ENCODE peak calls at places on chromosomes 11 and 22, in ten cellular contexts. D, R, I, U, P, W, H, C, O and A are unnamed samples.

GRCh38 chr11:74849525-74850391 is 99.1 kb downstream of the XRRA1 start:
- DNase-seq in D (peak; percentile 71), R (peak; percentile 50), O (no peak), C (no peak), I (no peak), W (no peak), U (no peak), P (no peak), H (no peak), A (no peak)

GRCh38 chr11:117918366-117919255 is 10.6 kb downstream of the TMPRSS13 start:
- DNase-seq in U (no peak), R (no peak), O (no peak), H (no peak), C (peak; percentile 15), P (no peak), W (no peak), I (no peak), D (no peak), A (no peak)

GRCh38 chr11:123166095-123166559 is 28.9 kb downstream of the CLMP start:
- DNase-seq in W (peak; percentile 32), U (no peak), R (peak; percentile 87), D (peak; percentile 92), P (peak; percentile 53), C (peak; percentile 89), I (peak; percentile 71), H (no peak), O (no peak), A (no peak)

GRCh38 chr11:110777765-110778164 is 65.5 kb upstream of the ARHGAP20 start:
- DNase-seq in H (no peak), D (no peak), W (no peak), R (peak; percentile 57), O (no peak), P (peak; percentile 38), I (peak; percentile 48), C (peak; percentile 18), U (no peak), A (no peak)

GRCh38 chr11:17314232-17314547 is 37.4 kb upstream of the NCR3LG1 start:
- DNase-seq in I (no peak), H (no peak), W (no peak), U (no peak), O (no peak), P (no peak), D (no peak), C (no peak), R (peak; percentile 88), A (no peak)

GRCh38 chr22:26753125-26753862 is 95.9 kb downstream of the MIAT start:
- DNase-seq in U (no peak), R (no peak), W (no peak), O (no peak), P (no peak), D (peak; percentile 63), H (no peak), C (no peak), I (no peak), A (no peak)

GRCh38 chr11:78821371-78822306 is 247.0 kb upstream of the NARS2 start:
- DNase-seq in H (no peak), C (no peak), I (no peak), D (no peak), O (no peak), U (no peak), R (no peak), P (no peak), W (no peak), A (no peak)

GRCh38 chr11:78000193-78000592 is 5.7 kb upstream of the INTS4 start:
- DNase-seq in P (peak; percentile 33), R (peak; percentile 88), D (peak; percentile 92), U (peak; percentile 23), O (no peak), I (peak; percentile 50), C (no peak), H (no peak), W (no peak), A (peak; percentile 64)

GRCh38 chr11:65873280-65874156 is 918 bp upstream of the EFEMP2 start:
- DNase-seq in C (peak; percentile 96), R (peak; percentile 91), D (peak; percentile 96), W (peak; percentile 96), O (peak; percentile 99), H (peak; percentile 97), U (no peak), I (peak; percentile 98), P (peak; percentile 97), A (peak; percentile 97)

GRCh38 chr11:86746509-86746908 is 53.8 kb upstream of the PRSS23 start:
- DNase-seq in R (no peak), D (no peak), O (no peak), I (no peak), C (no peak), P (no peak), H (no peak), U (no peak), W (no peak), A (no peak)

GRCh38 chr11:86749861-86750401 is 50.4 kb upstream of the PRSS23 start:
- DNase-seq in P (no peak), O (no peak), I (no peak), H (no peak), D (no peak), C (no peak), W (no peak), R (no peak), U (no peak), A (no peak)

GRCh38 chr11:86749376-86749775 is 51.0 kb upstream of the PRSS23 start:
- DNase-seq in W (no peak), I (no peak), H (no peak), O (no peak), D (peak; percentile 30), P (no peak), U (no peak), C (no peak), R (no peak), A (no peak)

GRCh38 chr11:86747801-86748200 is 52.5 kb upstream of the PRSS23 start:
- DNase-seq in W (no peak), R (no peak), D (no peak), C (no peak), U (no peak), P (no peak), I (no peak), H (no peak), O (no peak), A (no peak)

DNA sequence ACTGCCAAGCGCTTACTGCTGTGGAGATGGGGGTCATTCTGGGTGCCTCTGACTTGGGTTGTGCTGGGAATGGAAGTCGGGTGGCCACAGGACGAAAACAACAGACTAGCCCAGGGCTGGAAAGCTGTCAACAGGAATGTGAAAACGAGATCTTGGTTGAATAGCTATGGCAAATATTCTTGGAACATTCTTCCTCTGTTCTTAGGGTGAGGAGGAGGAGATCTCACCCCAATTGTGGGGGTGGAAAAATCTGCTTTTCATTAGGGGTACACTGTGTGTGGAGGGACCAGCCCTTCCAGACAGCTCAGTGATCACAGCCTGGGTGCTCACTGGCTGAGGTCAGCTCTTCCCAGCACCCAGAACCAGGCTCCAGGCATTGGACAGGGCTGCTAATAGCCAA is 52.0 kb upstream of the PRSS23 start:
- DNase-seq in R (no peak), O (no peak), C (no peak), I (no peak), P (no peak), H (no peak), D (no peak), U (no peak), W (no peak), A (no peak)
- TF ChIP-seq CTCF in R (no peak), O (no peak), C (no peak), I (no peak), P (no peak), H (no peak), D (no peak), U (no peak), W (no peak), A (no peak)

DNA sequence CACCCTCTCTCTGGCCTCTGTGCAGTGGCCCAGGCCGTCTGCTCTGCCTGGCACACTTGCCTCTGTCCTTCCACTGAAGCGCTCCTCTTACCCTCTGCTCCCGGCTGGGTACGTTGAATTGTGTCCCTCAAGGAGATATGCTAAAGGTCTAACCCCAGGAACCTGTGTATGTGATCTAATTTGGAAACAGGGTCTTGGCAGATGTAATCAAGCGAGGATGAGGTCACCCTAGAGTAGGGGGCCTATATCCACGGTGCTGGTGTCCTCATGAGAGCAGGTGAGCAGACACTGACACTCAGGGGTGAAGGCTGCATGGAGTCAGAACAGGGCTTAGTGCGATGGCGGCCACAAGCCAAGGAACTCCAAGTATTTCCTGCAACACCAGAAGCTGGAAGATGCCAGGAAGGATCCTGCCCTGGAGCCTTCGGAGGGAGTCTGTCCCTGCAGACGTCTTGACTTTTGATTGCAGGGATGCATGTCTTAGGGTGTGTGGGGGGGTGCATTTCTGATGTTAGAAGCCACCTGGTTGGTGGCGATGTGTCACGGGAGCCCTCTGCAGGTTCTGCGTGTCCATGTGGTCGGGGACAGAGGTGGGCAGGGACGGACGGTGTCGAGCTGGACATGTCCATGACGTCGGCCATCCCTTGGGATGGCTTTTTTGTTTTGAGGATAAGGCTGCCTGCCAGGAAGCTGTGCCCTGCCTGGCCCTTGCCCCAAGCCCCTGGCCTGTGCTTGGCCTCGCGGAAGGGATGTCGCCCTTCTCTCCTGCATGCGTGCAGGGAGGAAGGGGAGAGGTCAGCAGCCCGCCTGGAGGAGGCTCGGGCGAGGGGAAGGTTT is 68.6 kb downstream of the LRP5 start:
- DNase-seq in H (no peak), O (no peak), U (no peak), I (no peak), D (no peak), P (no peak), C (peak; percentile 49), W (peak; percentile 58), R (peak; percentile 34), A (no peak)
- TF ChIP-seq CTCF in H (no peak), O (no peak), U (no peak), I (no peak), D (no peak), P (no peak), C (peak; percentile 10), W (peak; percentile 16), R (no peak), A (no peak)

DNA sequence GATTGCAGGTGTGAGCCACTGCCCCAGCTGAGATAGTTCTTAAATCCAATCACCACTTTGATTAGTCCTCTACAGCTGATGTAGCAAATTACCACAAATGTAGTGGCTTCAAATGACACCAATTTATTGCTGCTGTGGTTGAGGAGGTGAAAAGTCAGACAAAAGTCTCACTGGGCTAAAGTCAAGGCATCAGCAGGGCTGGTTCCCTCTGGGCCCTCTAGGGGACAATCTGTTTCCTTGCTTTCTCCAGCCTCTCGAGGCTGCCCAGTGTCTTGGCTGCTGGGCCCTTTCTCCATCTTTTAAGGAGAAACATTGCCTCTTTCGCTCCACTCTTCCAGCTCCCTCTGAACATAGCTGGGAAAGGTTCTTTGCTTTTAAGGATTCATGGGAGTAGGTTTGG is 50.5 kb upstream of the SHANK2 start:
- DNase-seq in P (no peak), C (no peak), O (no peak), W (no peak), H (no peak), U (no peak), I (no peak), D (peak; percentile 29), R (no peak), A (no peak)
- TF ChIP-seq CTCF in P (no peak), C (no peak), O (no peak), W (no peak), H (no peak), U (peak; percentile 12), I (no peak), D (peak; percentile 33), R (no peak), A (no peak)

DNA sequence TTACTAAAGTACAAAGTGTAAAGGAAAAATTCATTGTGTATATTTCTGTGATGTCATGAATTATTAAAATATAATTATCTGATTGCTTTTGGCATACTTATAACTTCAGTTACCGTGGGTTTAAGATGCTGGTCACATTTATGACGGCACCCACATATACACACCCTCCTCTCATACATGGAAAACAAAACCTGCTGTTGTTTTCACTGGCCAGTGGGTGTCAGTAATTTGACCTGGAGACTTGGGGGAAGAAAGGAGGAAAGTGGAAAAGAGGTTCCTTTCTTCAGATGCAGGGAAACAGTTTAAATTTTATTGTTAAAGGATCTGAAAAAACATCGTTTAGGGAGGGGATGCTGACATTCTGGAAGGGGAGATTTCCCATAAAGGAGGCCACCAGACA is 742 bp upstream of the BBOX1 start:
- DNase-seq in R (no peak), C (no peak), U (no peak), H (no peak), D (peak; percentile 50), O (no peak), W (no peak), P (no peak), I (no peak), A (no peak)
- TF ChIP-seq CTCF in R (no peak), C (no peak), U (peak; percentile 14), H (no peak), D (peak; percentile 58), O (no peak), W (no peak), P (no peak), I (no peak), A (no peak)